ENCODE peak calls at places on chromosomes 6 and 20, in six cellular contexts. T is A549, A is heart left ventricle, Q is sigmoid colon, L is lower leg skin, G is uterus. U is an unnamed sample.

GRCh38 chr20:14116037-14116436 is 120.7 kb downstream of the MACROD2 start:
- DNase-seq in T (no peak), A (no peak), Q (no peak), L (no peak), G (no peak), U (no peak)

GRCh38 chr6:21533678-21534077 is 59.9 kb upstream of the SOX4 start:
- DNase-seq in T (no peak), A (no peak), Q (no peak), L (no peak), G (no peak), U (no peak)

GRCh38 chr20:47278907-47279348 is 77.6 kb downstream of the ZMYND8 start:
- DNase-seq in T (peak), A (no peak), Q (peak), L (no peak), G (no peak), U (no peak)

GRCh38 chr6:121435444-121436069 is at the start of gene GJA1:
- DNase-seq in T (peak), A (peak), Q (no peak), L (peak), G (peak), U (peak)

GRCh38 chr20:34083137-34083536 is 28.9 kb downstream of the EIF2S2 start:
- DNase-seq in T (peak), A (peak), Q (peak), L (peak), G (peak), U (peak)

GRCh38 chr6:75748743-75749538 is at the start of gene MYO6:
- DNase-seq in T (peak), A (peak), Q (peak), L (peak), G (peak), U (peak)

GRCh38 chr6:29016559-29017427 is 11.7 kb upstream of the ZNF311 start:
- DNase-seq in T (peak), A (peak), Q (peak), L (peak), G (peak), U (peak)

GRCh38 chr6:118705799-118706481 is 54.5 kb upstream of the CEP85L start:
- DNase-seq in T (no peak), A (no peak), Q (no peak), L (no peak), G (peak), U (no peak)

GRCh38 chr6:75290136-75290535 is 5.5 kb upstream of the TMEM30A start:
- DNase-seq in T (no peak), A (no peak), Q (no peak), L (no peak), G (no peak), U (no peak)

GRCh38 chr20:58822175-58822574 is 28.5 kb downstream of the GNAS-AS1 start:
- DNase-seq in T (no peak), A (no peak), Q (no peak), L (no peak), G (no peak), U (no peak)

GRCh38 chr6:125931733-125932450 is 24.7 kb upstream of the HINT3 start:
- DNase-seq in T (no peak), A (no peak), Q (no peak), L (no peak), G (no peak), U (no peak)

GRCh38 chr20:50521709-50522674 is 11.8 kb downstream of the PTPN1 start:
- DNase-seq in T (no peak), A (no peak), Q (no peak), L (no peak), G (no peak), U (no peak)

GRCh38 chr20:47303736-47304135 is 52.8 kb downstream of the ZMYND8 start:
- DNase-seq in T (no peak), A (no peak), Q (peak), L (no peak), G (no peak), U (no peak)

GRCh38 chr6:69933239-69933638 is 66.9 kb downstream of the COL19A1 start:
- DNase-seq in T (no peak), A (no peak), Q (no peak), L (no peak), G (no peak), U (no peak)

GRCh38 chr6:4402477-4402976 is 267.2 kb upstream of the ECI2 start:
- DNase-seq in T (peak), A (peak), Q (no peak), L (no peak), G (peak), U (peak)

GRCh38 chr20:43508106-43508505 is 609 bp downstream of the L3MBTL1 start:
- DNase-seq in T (no peak), A (no peak), Q (no peak), L (no peak), G (no peak), U (no peak)

GRCh38 chr6:129331450-129332138 is 378.4 kb downstream of the ARHGAP18 start:
- DNase-seq in T (no peak), A (no peak), Q (no peak), L (no peak), G (no peak), U (peak)

GRCh38 chr20:49701313-49701731 is 12.4 kb downstream of the B4GALT5 start:
- DNase-seq in T (peak), A (no peak), Q (no peak), L (no peak), G (no peak), U (no peak)

GRCh38 chr6:17354700-17355403 is 38.5 kb upstream of the CAP2 start:
- DNase-seq in T (peak), A (no peak), Q (no peak), L (no peak), G (no peak), U (peak)

DNA sequence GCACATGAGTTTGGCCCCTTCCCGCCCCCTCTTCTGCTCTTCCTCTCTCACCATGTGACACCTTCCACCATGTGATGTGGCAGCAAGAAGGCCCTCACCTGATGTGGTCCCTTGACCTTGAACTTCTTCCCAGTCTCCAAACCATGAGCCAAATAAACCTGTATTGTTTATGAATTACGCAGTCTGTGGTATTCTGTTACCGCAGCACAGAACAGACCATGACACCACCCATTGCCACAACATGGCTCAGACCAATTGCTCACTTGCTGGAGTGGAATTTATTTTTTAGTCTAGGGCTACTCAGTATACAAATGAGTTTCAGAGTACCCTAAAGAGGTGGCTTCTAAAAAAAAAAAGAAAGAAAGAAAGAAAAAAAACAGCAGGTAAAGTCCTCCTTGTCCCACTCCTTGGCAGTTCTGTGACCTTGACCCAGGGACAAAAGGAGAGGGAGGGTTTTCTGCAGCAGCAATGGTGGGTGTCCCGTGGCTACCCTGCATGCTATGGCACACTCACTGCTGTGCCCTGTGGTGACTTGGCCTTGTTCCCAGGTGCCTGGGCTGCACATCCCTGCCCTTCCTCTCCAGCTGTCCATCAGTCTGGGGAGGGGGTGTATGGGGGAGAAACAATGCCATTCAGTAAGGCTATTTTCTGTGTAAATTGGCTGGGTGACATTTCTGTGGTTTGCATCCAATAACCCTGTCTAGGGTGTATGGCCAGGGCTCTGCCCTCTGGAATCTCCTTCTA is 5.4 kb upstream of the VSX1 start:
- DNase-seq in T (no peak), A (no peak), Q (no peak), L (no peak), G (no peak), U (no peak)
- TF ChIP-seq POLR2A in T (no peak), A (no peak), Q (no peak), L (no peak), G (no peak), U (peak)

DNA sequence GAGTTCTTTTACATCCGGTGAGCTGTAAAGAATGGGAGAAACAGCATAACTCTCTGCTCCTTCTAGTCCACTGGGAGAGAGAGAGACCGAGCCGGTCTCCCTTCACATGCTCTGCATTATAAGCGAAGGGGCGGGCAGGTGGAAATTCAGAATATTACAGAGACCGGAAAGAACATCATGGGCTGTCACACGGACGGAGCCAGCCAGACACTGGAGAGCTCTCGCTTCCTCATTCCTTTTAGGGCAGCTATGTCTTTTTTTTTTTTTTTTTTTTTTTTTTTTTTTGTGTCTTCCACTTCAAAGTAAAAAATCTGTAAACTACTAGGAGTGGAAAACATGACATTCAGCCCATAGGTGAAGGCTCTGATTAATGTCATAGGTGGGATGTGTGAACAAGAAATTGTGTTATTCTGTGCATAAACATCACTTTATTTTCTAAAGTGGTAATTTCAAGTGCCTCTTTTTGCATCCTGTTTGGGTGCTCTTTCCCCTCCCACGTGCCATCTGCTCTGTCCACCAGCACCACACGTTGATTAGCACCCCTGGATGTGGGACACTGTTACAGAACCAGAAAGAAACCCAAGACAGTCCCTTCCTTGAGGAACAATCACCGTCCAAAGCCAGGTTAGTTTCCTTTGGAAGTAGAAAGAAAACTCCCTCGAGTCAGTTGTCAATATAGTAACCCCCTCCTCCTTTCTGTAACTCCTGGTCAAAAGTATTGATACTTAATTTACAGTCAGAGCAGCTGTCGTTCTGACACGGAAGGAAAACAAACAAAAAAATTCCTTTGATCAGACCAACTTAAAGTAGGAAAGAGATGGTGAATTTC is at the start of gene TAGAP:
- DNase-seq in T (no peak), A (peak), Q (peak), L (peak), G (peak), U (no peak)
- TF ChIP-seq POLR2A in T (no peak), A (no peak), Q (peak), L (no peak), G (no peak), U (no peak)

DNA sequence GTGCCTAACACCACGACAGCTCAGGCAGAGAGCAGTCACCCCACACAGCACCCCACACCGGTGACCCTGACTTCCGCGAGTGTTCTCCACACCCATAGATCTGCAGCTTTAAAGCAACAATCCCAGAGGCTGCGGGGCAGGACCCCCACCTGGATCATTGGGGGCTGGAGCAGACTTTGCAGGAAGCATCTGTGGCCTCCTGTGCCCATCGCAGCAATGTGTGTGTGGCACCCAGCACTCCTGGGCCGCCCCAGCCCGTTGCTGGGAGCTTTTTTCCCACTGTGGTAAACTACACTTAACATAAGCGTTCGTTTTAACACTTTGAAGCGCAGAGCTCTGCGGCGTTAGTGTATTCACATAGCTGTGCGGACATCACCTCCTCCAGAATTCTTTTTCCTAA is 382.3 kb downstream of the CDH4 start:
- DNase-seq in T (no peak), A (no peak), Q (no peak), L (no peak), G (no peak), U (no peak)
- TF ChIP-seq POLR2A in T (no peak), A (no peak), Q (no peak), L (no peak), G (no peak), U (no peak)

DNA sequence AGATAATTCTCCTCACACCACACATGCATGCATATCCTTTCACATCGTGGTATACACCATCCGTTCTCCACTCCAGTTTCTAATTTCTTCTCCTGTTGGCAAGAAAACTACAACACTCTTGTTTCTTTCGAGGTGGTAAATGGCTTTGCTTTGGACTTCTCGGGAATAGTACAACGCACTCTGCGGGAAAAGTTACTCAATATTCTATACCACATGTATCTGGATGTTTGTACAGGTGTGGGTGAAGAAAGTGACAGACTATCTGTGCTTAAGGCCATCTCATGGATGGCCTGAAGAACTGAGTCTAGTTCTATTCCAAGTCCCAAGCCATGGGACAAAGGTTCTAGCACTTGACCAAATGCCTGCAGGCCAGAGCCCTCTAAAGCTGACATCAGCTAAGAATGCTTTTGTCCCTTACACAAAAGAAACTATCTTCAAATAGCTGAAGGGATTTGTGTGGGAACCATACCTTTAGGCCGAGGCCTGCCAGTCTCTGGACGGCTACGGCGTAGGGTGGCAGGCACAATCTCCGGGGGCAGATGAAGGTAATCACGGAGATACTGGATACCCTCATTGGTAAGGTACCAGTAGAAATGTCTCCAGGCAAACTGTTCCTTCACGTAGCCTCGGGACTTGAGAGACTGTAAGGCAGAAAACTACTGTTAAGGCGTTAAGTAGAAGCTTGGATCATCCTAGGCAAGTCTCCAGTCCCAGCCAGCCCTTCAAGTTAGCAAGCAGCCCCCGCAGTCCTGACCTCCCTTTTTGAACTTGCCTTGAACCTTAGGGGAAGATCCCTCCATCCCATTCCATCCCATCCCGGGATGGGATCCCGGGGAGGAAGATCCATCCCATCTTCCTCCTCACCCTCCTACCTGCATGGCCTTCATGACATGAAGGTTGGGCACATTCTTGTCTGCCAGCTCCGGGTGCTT is 1.4 kb downstream of the RPS10 start:
- DNase-seq in T (no peak), A (no peak), Q (no peak), L (no peak), G (no peak), U (no peak)
- TF ChIP-seq POLR2A in T (no peak), A (no peak), Q (no peak), L (no peak), G (no peak), U (no peak)

GRCh38 chr6:108966855-108967755 is 118.9 kb downstream of the ARMC2 start:
- DNase-seq in T (no peak), A (peak), Q (no peak), L (no peak), G (no peak), U (peak)
- TF ChIP-seq POLR2A in T (no peak), A (no peak), Q (no peak), L (no peak), G (no peak), U (no peak)

GRCh38 chr6:34791842-34792604 is at the start of gene BLTP3A:
- DNase-seq in T (peak), A (peak), Q (peak), L (peak), G (peak), U (peak)
- TF ChIP-seq POLR2A in T (peak), A (peak), Q (no peak), L (no peak), G (peak), U (peak)

GRCh38 chr6:85690071-85690470 is 47.4 kb upstream of the SYNCRIP start:
- DNase-seq in T (no peak), A (no peak), Q (no peak), L (no peak), G (no peak), U (no peak)

GRCh38 chr6:85680388-85680787 is 37.7 kb upstream of the SYNCRIP start:
- DNase-seq in T (no peak), A (no peak), Q (no peak), L (no peak), G (no peak), U (no peak)

GRCh38 chr6:85684809-85685171 is 42.1 kb upstream of the SYNCRIP start:
- DNase-seq in T (no peak), A (no peak), Q (no peak), L (no peak), G (no peak), U (no peak)

GRCh38 chr6:85684125-85684808 is 41.6 kb upstream of the SYNCRIP start:
- DNase-seq in T (no peak), A (no peak), Q (no peak), L (no peak), G (no peak), U (no peak)

DNA sequence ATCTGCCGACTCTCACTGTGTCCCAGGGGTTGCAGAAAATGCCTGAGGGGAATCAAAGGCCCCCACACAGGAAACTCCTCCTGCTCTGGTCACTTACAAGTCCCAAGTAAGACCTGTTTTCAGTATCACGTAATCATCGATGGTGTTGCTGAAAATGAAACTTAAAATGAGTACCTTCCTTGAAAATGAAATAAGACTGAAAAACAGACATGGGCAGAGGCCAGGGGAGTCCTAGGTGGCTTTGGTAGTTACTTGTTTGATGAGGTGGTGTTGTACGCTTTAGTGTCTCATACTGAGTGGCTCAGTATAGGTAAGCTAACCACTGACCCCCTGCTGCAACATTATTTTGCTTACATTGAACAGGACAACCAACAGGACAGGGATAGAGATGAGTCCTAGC is 43.0 kb upstream of the SYNCRIP start:
- DNase-seq in T (no peak), A (no peak), Q (no peak), L (no peak), G (no peak), U (no peak)
- TF ChIP-seq POLR2A in T (no peak), A (no peak), Q (no peak), L (no peak), G (no peak), U (no peak)

U was measured in H54.